ENCODE peak calls at places on chromosomes 3 and 15, in four cellular contexts. One of them, this sample, is unnamed.

GRCh38 chr15:59531066-59531465 is 80.5 kb upstream of the GCNT3 start:
- DNase-seq in kidney: no peak
- DNase-seq in adipocyte: no peak
- DNase-seq in mucosa of descending colon: peak; percentile 67
- DNase-seq in this sample: no peak

GRCh38 chr3:182565916-182566524 is 227.3 kb upstream of the ATP11B start:
- DNase-seq in kidney: no peak
- DNase-seq in mucosa of descending colon: no peak
- DNase-seq in adipocyte: no peak
- DNase-seq in this sample: no peak

GRCh38 chr3:482479-482878 is 285.9 kb downstream of the CHL1 start:
- DNase-seq in mucosa of descending colon: no peak
- DNase-seq in kidney: peak; percentile 65
- DNase-seq in adipocyte: no peak
- DNase-seq in this sample: peak; percentile 71

GRCh38 chr3:51221959-51222358 is 163.1 kb upstream of the MANF start:
- DNase-seq in mucosa of descending colon: no peak
- DNase-seq in adipocyte: no peak
- DNase-seq in kidney: no peak
- DNase-seq in this sample: no peak

GRCh38 chr3:74883690-74884089 is 269.2 kb upstream of the CNTN3 start:
- DNase-seq in adipocyte: no peak
- DNase-seq in kidney: no peak
- DNase-seq in mucosa of descending colon: no peak
- DNase-seq in this sample: no peak

GRCh38 chr3:17057316-17057715 is 172.6 kb downstream of the PLCL2 start:
- DNase-seq in kidney: no peak
- DNase-seq in mucosa of descending colon: no peak
- DNase-seq in adipocyte: peak; percentile 58
- DNase-seq in this sample: no peak

GRCh38 chr3:43637702-43638101 is 15.9 kb upstream of the ANO10 start:
- DNase-seq in adipocyte: no peak
- DNase-seq in kidney: no peak
- DNase-seq in mucosa of descending colon: no peak
- DNase-seq in this sample: no peak

GRCh38 chr15:41930221-41930866 is 36.5 kb upstream of the SPTBN5 start:
- DNase-seq in adipocyte: peak; percentile 83
- DNase-seq in mucosa of descending colon: peak; percentile 56
- DNase-seq in kidney: peak; percentile 73
- DNase-seq in this sample: peak; percentile 82

GRCh38 chr3:52892625-52893311 is 4.6 kb downstream of the STIMATE start:
- DNase-seq in adipocyte: no peak
- DNase-seq in mucosa of descending colon: no peak
- DNase-seq in kidney: no peak
- DNase-seq in this sample: no peak

GRCh38 chr3:4684117-4684516 is 191.0 kb downstream of the ITPR1 start:
- DNase-seq in adipocyte: no peak
- DNase-seq in kidney: no peak
- DNase-seq in mucosa of descending colon: no peak
- DNase-seq in this sample: no peak

GRCh38 chr3:140572334-140572733 is 105.5 kb upstream of the TRIM42 start:
- DNase-seq in adipocyte: no peak
- DNase-seq in mucosa of descending colon: no peak
- DNase-seq in kidney: no peak
- DNase-seq in this sample: no peak

GRCh38 chr15:100129677-100130076 is 212.1 kb downstream of the ADAMTS17 start:
- DNase-seq in mucosa of descending colon: no peak
- DNase-seq in adipocyte: no peak
- DNase-seq in kidney: no peak
- DNase-seq in this sample: no peak

GRCh38 chr3:177816667-177817208 is 619.5 kb upstream of the TBL1XR1 start:
- DNase-seq in mucosa of descending colon: no peak
- DNase-seq in kidney: no peak
- DNase-seq in adipocyte: peak; percentile 50
- DNase-seq in this sample: no peak

GRCh38 chr3:12796171-12797123 is at the start of gene CAND2:
- DNase-seq in mucosa of descending colon: peak; percentile 60
- DNase-seq in adipocyte: peak; percentile 70
- DNase-seq in kidney: peak; percentile 87
- DNase-seq in this sample: peak; percentile 92

GRCh38 chr3:149490260-149490971 is 15.9 kb downstream of the TM4SF4 start:
- DNase-seq in kidney: no peak
- DNase-seq in adipocyte: no peak
- DNase-seq in mucosa of descending colon: no peak
- DNase-seq in this sample: no peak

GRCh38 chr3:21682231-21682630 is 68.8 kb downstream of the ZNF385D start:
- DNase-seq in adipocyte: peak; percentile 22
- DNase-seq in kidney: no peak
- DNase-seq in mucosa of descending colon: no peak
- DNase-seq in this sample: no peak

GRCh38 chr15:66071160-66071559 is 182.4 kb downstream of the MEGF11 start:
- DNase-seq in kidney: peak; percentile 22
- DNase-seq in mucosa of descending colon: no peak
- DNase-seq in adipocyte: no peak
- DNase-seq in this sample: no peak

GRCh38 chr3:114418107-114418506 is 124.3 kb downstream of the TIGIT start:
- DNase-seq in mucosa of descending colon: no peak
- DNase-seq in kidney: no peak
- DNase-seq in adipocyte: peak; percentile 68
- DNase-seq in this sample: no peak

GRCh38 chr15:40340038-40340739 is 550 bp downstream of the CCDC9B start:
- DNase-seq in mucosa of descending colon: peak; percentile 78
- DNase-seq in kidney: peak; percentile 90
- DNase-seq in adipocyte: peak; percentile 80
- DNase-seq in this sample: peak; percentile 95

GRCh38 chr3:54393150-54393549 is 270.8 kb downstream of the CACNA2D3 start:
- DNase-seq in kidney: no peak
- DNase-seq in adipocyte: no peak
- DNase-seq in mucosa of descending colon: no peak
- DNase-seq in this sample: no peak

GRCh38 chr15:66184492-66184891 is 69.1 kb downstream of the MEGF11 start:
- DNase-seq in kidney: no peak
- DNase-seq in adipocyte: no peak
- DNase-seq in mucosa of descending colon: no peak
- DNase-seq in this sample: no peak

GRCh38 chr3:155572085-155572484 is 172.8 kb downstream of the PLCH1 start:
- DNase-seq in adipocyte: peak; percentile 86
- DNase-seq in kidney: no peak
- DNase-seq in mucosa of descending colon: no peak
- DNase-seq in this sample: no peak

GRCh38 chr3:62178739-62179600 is 194.4 kb downstream of the FEZF2 start:
- DNase-seq in kidney: no peak
- DNase-seq in mucosa of descending colon: no peak
- DNase-seq in adipocyte: no peak
- DNase-seq in this sample: no peak

GRCh38 chr3:95354494-95354893 is 1291.6 kb downstream of the NSUN3 start:
- DNase-seq in kidney: no peak
- DNase-seq in adipocyte: no peak
- DNase-seq in mucosa of descending colon: no peak
- DNase-seq in this sample: no peak

GRCh38 chr3:102206506-102207145 is 228.2 kb upstream of the ZPLD1 start:
- DNase-seq in adipocyte: peak; percentile 59
- DNase-seq in kidney: peak; percentile 88
- DNase-seq in mucosa of descending colon: no peak
- DNase-seq in this sample: peak; percentile 93

GRCh38 chr3:11719406-11720219 is 75.9 kb upstream of the VGLL4 start:
- DNase-seq in mucosa of descending colon: peak; percentile 98
- DNase-seq in adipocyte: peak; percentile 87
- DNase-seq in kidney: peak; percentile 96
- DNase-seq in this sample: peak; percentile 84

GRCh38 chr3:105674437-105675065 is 194.3 kb downstream of the CBLB start:
- DNase-seq in kidney: no peak
- DNase-seq in mucosa of descending colon: no peak
- DNase-seq in adipocyte: no peak
- DNase-seq in this sample: no peak

GRCh38 chr3:114093596-114093995 is 37.1 kb downstream of the QTRT2 start:
- DNase-seq in adipocyte: peak; percentile 71
- DNase-seq in kidney: no peak
- DNase-seq in mucosa of descending colon: no peak
- DNase-seq in this sample: no peak

GRCh38 chr15:43528542-43529007 is 11.2 kb downstream of the MAP1A start:
- DNase-seq in mucosa of descending colon: no peak
- DNase-seq in kidney: no peak
- DNase-seq in adipocyte: no peak
- DNase-seq in this sample: no peak

GRCh38 chr3:15592968-15593367 is 8.4 kb downstream of the HACL1 start:
- DNase-seq in kidney: no peak
- DNase-seq in mucosa of descending colon: no peak
- DNase-seq in adipocyte: no peak
- DNase-seq in this sample: no peak

GRCh38 chr3:15585111-15585844 is 16.1 kb downstream of the HACL1 start:
- DNase-seq in adipocyte: peak; percentile 41
- DNase-seq in kidney: no peak
- DNase-seq in mucosa of descending colon: no peak
- DNase-seq in this sample: no peak

GRCh38 chr3:15595955-15596354 is 5.4 kb downstream of the HACL1 start:
- DNase-seq in adipocyte: no peak
- DNase-seq in mucosa of descending colon: no peak
- DNase-seq in kidney: no peak
- DNase-seq in this sample: no peak

GRCh38 chr3:15591928-15592327 is 9.4 kb downstream of the HACL1 start:
- DNase-seq in mucosa of descending colon: no peak
- DNase-seq in adipocyte: no peak
- DNase-seq in kidney: no peak
- DNase-seq in this sample: no peak

GRCh38 chr3:15591235-15591634 is 10.1 kb downstream of the HACL1 start:
- DNase-seq in mucosa of descending colon: no peak
- DNase-seq in kidney: no peak
- DNase-seq in adipocyte: no peak
- DNase-seq in this sample: no peak
- H3K4me3 ChIP-seq in mucosa of descending colon: no peak overlapping the region
- H3K4me3 ChIP-seq in kidney: no peak overlapping the region
- H3K4me3 ChIP-seq in adipocyte: peak overlapping the region; percentile 33
- H3K4me3 ChIP-seq in this sample: no peak overlapping the region

GRCh38 chr3:64160000-64160690 is 65.1 kb downstream of the PRICKLE2 start:
- DNase-seq in kidney: no peak
- DNase-seq in mucosa of descending colon: no peak
- DNase-seq in adipocyte: no peak
- DNase-seq in this sample: no peak
- H3K4me1 ChIP-seq in kidney: no peaks in the 10 kb centered on the region
- H3K4me1 ChIP-seq in mucosa of descending colon: peaks cover 45% of the 10 kb centered on the region
- H3K4me1 ChIP-seq in adipocyte: peaks cover 14% of the 10 kb centered on the region
- H3K4me1 ChIP-seq in this sample: peaks cover 10% of the 10 kb centered on the region

GRCh38 chr15:92652576-92652966 is 3.0 kb downstream of the FAM174B start:
- DNase-seq in adipocyte: no peak
- DNase-seq in kidney: no peak
- DNase-seq in mucosa of descending colon: no peak
- DNase-seq in this sample: no peak

GRCh38 chr15:92654662-92655061 is 913 bp downstream of the FAM174B start:
- DNase-seq in mucosa of descending colon: no peak
- DNase-seq in adipocyte: no peak
- DNase-seq in kidney: no peak
- DNase-seq in this sample: no peak

GRCh38 chr15:92655178-92655995 is at the start of gene FAM174B:
- DNase-seq in adipocyte: peak; percentile 77
- DNase-seq in kidney: no peak
- DNase-seq in mucosa of descending colon: peak; percentile 72
- DNase-seq in this sample: peak; percentile 61

GRCh38 chr15:92653366-92653765 is 2.2 kb downstream of the FAM174B start:
- DNase-seq in kidney: no peak
- DNase-seq in mucosa of descending colon: no peak
- DNase-seq in adipocyte: no peak
- DNase-seq in this sample: no peak

DNA sequence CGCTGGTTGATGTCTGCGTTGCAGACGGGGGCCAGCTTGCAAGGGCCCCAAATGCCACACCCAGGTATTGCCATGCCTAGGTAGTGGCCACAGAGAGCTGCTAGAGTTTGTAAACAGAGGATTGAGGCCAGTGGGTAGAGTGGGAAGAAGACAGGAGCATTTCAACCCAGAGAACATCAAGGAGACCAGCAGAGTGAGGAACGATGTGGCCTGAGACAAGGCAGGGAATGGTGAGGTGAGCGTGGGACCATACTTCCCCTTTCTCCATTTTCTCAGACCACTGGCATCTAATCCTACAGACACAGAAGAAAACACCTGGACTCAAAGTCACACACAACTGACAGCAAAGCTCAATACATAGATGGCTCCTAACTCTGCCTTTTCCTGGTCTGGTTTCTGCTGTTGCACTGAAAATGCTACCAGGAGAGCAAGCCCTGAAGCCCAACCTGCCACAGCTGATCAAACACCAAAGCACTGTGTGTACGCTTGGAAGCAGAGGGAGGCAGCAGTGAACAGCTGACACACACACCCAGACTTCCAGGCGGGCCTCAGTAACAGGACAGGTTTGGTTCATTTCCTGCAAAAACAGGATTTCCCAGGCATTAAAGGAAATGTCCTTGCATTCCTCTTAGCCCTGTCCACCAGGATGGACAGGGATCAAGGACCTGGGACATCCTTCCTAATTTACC is 1.6 kb downstream of the FAM174B start:
- DNase-seq in mucosa of descending colon: no peak
- DNase-seq in kidney: no peak
- DNase-seq in adipocyte: no peak
- DNase-seq in this sample: no peak
- H3K4me3 ChIP-seq in mucosa of descending colon: no peak overlapping the region
- H3K4me3 ChIP-seq in kidney: no peak overlapping the region
- H3K4me3 ChIP-seq in adipocyte: no peak overlapping the region
- H3K4me3 ChIP-seq in this sample: no peak overlapping the region

DNA sequence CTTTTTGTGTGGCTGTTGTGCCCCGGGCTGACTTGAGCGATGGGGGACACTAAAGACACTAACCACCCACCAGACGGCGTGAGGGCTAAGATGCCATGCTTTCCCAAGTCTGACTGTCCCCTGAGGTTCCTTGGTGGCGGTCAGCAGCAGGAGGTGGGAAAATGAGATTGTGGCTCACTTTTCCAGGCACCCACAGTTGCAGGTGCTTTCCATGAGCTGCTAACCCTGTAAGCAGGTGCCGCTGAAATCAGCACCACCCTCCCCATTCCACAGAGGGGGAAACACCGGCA is 17.7 kb downstream of the PRR23E start:
- DNase-seq in kidney: no peak
- DNase-seq in adipocyte: no peak
- DNase-seq in mucosa of descending colon: no peak
- DNase-seq in this sample: no peak
- H3K4me1 ChIP-seq in kidney: no peaks in the 10 kb centered on the region
- H3K4me1 ChIP-seq in adipocyte: peaks cover 3% of the 10 kb centered on the region
- H3K4me1 ChIP-seq in mucosa of descending colon: no peaks in the 10 kb centered on the region
- H3K4me1 ChIP-seq in this sample: no peaks in the 10 kb centered on the region

This sample was measured in aorta.